ENCODE peak calls at places on chromosomes 3 and 15, in five cellular contexts. O, Q, P, Z and K are unnamed samples.

GRCh38 chr3:22542311-22542710 is 660.8 kb upstream of the UBE2E2 start:
- DNase-seq in O (no peak), Q (peak; percentile 64), P (no peak), Z (no peak), K (peak; percentile 28)

GRCh38 chr3:159818997-159819500 is 169.6 kb upstream of the IL12A start:
- DNase-seq in O (no peak), Q (no peak), P (no peak), Z (no peak), K (no peak)

GRCh38 chr3:72343078-72343477 is 505.2 kb downstream of the SHQ1 start:
- DNase-seq in O (no peak), Q (peak; percentile 55), P (peak; percentile 28), Z (no peak), K (no peak)

GRCh38 chr3:123733805-123734526 is 149.1 kb upstream of the HACD2 start:
- DNase-seq in O (no peak), Q (peak; percentile 92), P (no peak), Z (no peak), K (peak; percentile 73)

GRCh38 chr15:100781061-100781960 is 98.3 kb upstream of the ALDH1A3 start:
- DNase-seq in O (no peak), Q (no peak), P (no peak), Z (no peak), K (no peak)

GRCh38 chr3:136818851-136819783 is at the start of gene SLC35G2:
- DNase-seq in O (peak; percentile 86), Q (peak; percentile 92), P (peak; percentile 86), Z (peak; percentile 72), K (peak; percentile 42)

GRCh38 chr3:83622526-83622925 is 1336.3 kb upstream of the CADM2 start:
- DNase-seq in O (no peak), Q (no peak), P (no peak), Z (no peak), K (no peak)

GRCh38 chr3:110164632-110165240 is 827.4 kb upstream of the DPPA4 start:
- DNase-seq in O (peak; percentile 73), Q (no peak), P (no peak), Z (no peak), K (no peak)

GRCh38 chr3:159126261-159127020 is 324.6 kb downstream of the MFSD1 start:
- DNase-seq in O (no peak), Q (peak; percentile 54), P (no peak), Z (no peak), K (peak; percentile 32)

GRCh38 chr15:85168642-85169173 is 187.1 kb downstream of the PDE8A start:
- DNase-seq in O (peak; percentile 95), Q (peak; percentile 18), P (peak; percentile 27), Z (peak; percentile 37), K (no peak)

GRCh38 chr3:194575484-194576210 is 57.6 kb downstream of the TMEM44 start:
- DNase-seq in O (peak; percentile 52), Q (peak; percentile 74), P (peak; percentile 80), Z (no peak), K (peak; percentile 70)

GRCh38 chr3:139561959-139562676 is 22.6 kb upstream of the RBP1 start:
- DNase-seq in O (peak; percentile 87), Q (peak; percentile 12), P (no peak), Z (peak; percentile 50), K (no peak)

GRCh38 chr3:14373753-14374376 is 28.5 kb upstream of the SLC6A6 start:
- DNase-seq in O (no peak), Q (no peak), P (no peak), Z (no peak), K (no peak)

GRCh38 chr15:42159381-42160015 is 3.1 kb upstream of the PLA2G4F start:
- DNase-seq in O (no peak), Q (no peak), P (no peak), Z (peak; percentile 53), K (no peak)

GRCh38 chr3:68985391-68985790 is 28.1 kb downstream of the EOGT start:
- DNase-seq in O (no peak), Q (no peak), P (no peak), Z (no peak), K (no peak)

GRCh38 chr15:96716100-96716499 is 385.6 kb downstream of the NR2F2 start:
- DNase-seq in O (no peak), Q (no peak), P (no peak), Z (no peak), K (no peak)

GRCh38 chr3:22928716-22929115 is 274.4 kb upstream of the UBE2E2 start:
- DNase-seq in O (no peak), Q (peak; percentile 54), P (no peak), Z (no peak), K (no peak)

GRCh38 chr3:69439683-69440270 is 53.9 kb upstream of the FRMD4B start:
- DNase-seq in O (peak; percentile 39), Q (peak; percentile 62), P (peak; percentile 5), Z (no peak), K (no peak)

GRCh38 chr3:186732169-186732766 is 15.1 kb downstream of the KNG1 start:
- DNase-seq in O (no peak), Q (no peak), P (no peak), Z (no peak), K (no peak)

GRCh38 chr3:112642912-112643506 is 2.1 kb upstream of the CCDC80 start:
- DNase-seq in O (peak; percentile 96), Q (peak; percentile 96), P (peak; percentile 85), Z (peak; percentile 89), K (peak; percentile 77)

DNA sequence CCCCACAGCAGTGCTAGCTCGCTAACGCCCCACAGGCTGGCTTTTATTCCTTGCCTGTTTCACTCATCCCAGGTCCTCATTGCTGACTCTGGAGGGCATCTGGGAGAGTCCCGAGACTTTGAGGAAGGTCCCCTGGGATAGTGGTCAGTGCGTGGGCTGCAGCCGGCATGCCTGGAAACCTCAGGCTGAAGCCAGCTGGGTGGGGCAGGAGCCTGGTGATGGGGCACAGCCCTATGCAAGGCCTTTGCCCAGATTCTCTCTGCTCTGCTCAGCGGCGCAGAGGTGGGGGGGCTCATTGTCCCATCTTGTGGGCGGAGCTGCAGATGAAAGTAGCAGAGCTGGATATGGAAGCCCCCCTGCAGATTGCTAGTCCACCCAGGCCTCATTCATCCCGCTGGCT is 55.7 kb upstream of the SMAD6 start:
- DNase-seq in O (no peak), Q (peak; percentile 66), P (peak; percentile 40), Z (no peak), K (peak; percentile 47)
- H3K4me3 ChIP-seq in O (no peak overlapping the region), Q (no peak overlapping the region), P (no peak overlapping the region), Z (no peak overlapping the region), K (no peak overlapping the region)

DNA sequence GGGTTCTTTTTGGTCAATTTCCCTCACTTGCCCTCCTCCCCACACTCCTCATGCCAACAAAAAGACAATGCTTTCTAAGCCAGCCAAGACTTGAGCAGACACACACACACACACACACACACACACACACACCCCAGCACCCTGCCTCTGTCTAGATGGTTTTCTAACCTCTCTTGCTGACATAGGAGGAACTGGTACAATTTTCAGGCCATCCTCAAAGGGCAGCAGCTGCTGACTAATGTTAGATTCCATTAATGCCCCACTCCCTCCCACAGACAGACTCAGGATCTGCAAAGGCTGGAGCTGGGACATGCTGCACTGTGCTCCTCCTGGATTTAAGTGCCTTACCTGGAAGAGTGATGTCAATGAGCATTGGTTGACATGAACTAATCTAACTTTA is 438.4 kb downstream of the OCA2 start:
- DNase-seq in O (no peak), Q (no peak), P (no peak), Z (no peak), K (no peak)
- H3K4me3 ChIP-seq in O (no peak overlapping the region), Q (no peak overlapping the region), P (no peak overlapping the region), Z (no peak overlapping the region), K (no peak overlapping the region)

GRCh38 chr3:151305778-151306157 is 10.9 kb downstream of the GPR87 start:
- DNase-seq in O (no peak), Q (peak; percentile 43), P (no peak), Z (no peak), K (no peak)
- H3K4me3 ChIP-seq in O (no peak overlapping the region), Q (peak overlapping the region; percentile 4), P (no peak overlapping the region), Z (no peak overlapping the region), K (no peak overlapping the region)

DNA sequence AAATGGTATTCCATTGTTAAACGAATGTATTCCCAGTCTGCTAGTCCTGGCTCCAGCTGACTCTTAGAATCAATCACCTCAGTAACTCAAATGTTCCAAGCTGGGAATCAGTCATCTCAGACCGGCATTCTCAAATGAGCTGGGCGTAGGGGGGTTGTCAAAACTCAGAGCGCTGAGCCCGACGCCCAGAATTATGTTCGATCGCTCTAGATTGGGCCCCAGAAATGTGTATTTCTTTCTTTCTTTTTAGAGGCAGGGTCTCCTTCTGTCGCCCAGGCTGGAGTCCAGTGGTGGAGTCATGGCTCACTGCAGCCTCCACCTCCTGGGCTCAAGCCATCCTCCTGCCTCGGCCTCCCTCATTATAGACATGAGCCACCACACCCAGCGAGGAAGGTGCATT is 99.3 kb upstream of the IGF1R start:
- DNase-seq in O (no peak), Q (no peak), P (no peak), Z (no peak), K (no peak)
- H3K4me3 ChIP-seq in O (peak overlapping the region; percentile 79), Q (peak overlapping the region; percentile 62), P (no peak overlapping the region), Z (peak overlapping the region; percentile 50), K (peak overlapping the region; percentile 60)

DNA sequence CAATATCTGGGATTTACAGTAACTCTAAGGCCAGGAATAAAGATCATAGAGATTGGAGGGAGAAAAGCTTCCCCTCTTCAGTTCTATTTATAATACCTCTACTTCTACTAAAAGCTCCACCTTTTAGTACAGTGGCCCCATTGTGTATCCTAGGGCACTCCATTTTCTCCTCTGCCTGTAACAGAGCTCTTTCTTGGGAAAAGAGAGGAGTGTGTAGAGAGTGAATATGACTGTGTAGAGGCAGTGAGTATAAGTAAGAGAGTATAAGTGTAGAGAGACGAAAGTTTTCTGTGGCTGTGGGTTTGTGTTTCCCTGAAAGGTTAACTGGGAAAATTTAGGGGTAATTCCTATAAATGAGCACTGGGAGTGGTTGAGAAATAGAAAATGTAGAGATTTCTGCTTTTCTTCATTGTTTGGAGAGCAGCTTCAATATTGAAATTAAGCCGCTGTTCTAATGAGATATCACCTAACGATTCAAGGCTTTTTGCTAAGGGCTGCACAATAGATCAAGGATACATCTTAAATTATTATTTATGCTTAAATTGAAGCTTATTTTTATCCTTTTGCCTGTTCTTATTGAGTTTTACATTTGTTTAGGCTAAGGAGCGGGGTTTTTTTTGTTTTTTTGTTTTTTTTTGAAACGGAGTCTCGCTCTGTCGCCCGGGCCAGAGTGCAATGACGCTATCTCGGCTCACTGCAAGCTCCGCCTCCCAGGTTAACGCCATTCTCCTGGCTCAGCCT is 6.8 kb downstream of the IQGAP1 start:
- DNase-seq in O (no peak), Q (no peak), P (no peak), Z (no peak), K (no peak)
- H3K4me3 ChIP-seq in O (no peak overlapping the region), Q (no peak overlapping the region), P (no peak overlapping the region), Z (no peak overlapping the region), K (no peak overlapping the region)

GRCh38 chr3:53164911-53165310 is 3.9 kb downstream of the PRKCD start:
- DNase-seq in O (peak; percentile 57), Q (no peak), P (no peak), Z (no peak), K (no peak)

GRCh38 chr3:53167418-53168174 is 6.6 kb downstream of the PRKCD start:
- DNase-seq in O (no peak), Q (no peak), P (peak; percentile 60), Z (no peak), K (no peak)

GRCh38 chr3:53166206-53166605 is 5.2 kb downstream of the PRKCD start:
- DNase-seq in O (no peak), Q (no peak), P (peak; percentile 56), Z (no peak), K (no peak)

GRCh38 chr3:53168175-53168923 is 7.3 kb downstream of the PRKCD start:
- DNase-seq in O (no peak), Q (no peak), P (peak; percentile 28), Z (no peak), K (no peak)

GRCh38 chr3:53166781-53167291 is 5.8 kb downstream of the PRKCD start:
- DNase-seq in O (no peak), Q (peak; percentile 86), P (peak; percentile 94), Z (no peak), K (no peak)
- H3K4me3 ChIP-seq in O (no peak overlapping the region), Q (no peak overlapping the region), P (peak overlapping the region; percentile 49), Z (no peak overlapping the region), K (no peak overlapping the region)

GRCh38 chr15:43237842-43238470 is 17.1 kb upstream of the EPB42 start:
- DNase-seq in O (no peak), Q (no peak), P (peak; percentile 52), Z (no peak), K (no peak)
- H3K4me3 ChIP-seq in O (no peak overlapping the region), Q (no peak overlapping the region), P (peak overlapping the region; percentile 6), Z (no peak overlapping the region), K (no peak overlapping the region)